ENCODE peak calls at places on chromosomes 4 and X, in six cellular contexts. H is heart left ventricle, P is body of pancreas, T is heart right ventricle, M is kidney, L is Caco-2. R is an unnamed sample. For H3K4me1, the result is how much of the 10 kb centered on the place peaks cover.

GRCh38 chr4:156197216-156197615 is 243.6 kb upstream of the CTSO start:
- DNase-seq in H (no peak), P (no peak), T (no peak), M (no peak), L (no peak), R (no peak)

GRCh38 chr4:123364906-123365305 is 31.7 kb upstream of the SPRY1 start:
- DNase-seq in H (no peak), P (no peak), T (no peak), M (no peak), L (no peak), R (no peak)

GRCh38 chrX:125004799-125005198 is 314.9 kb upstream of the TEX13C start:
- DNase-seq in H (no peak), P (no peak), T (no peak), M (no peak), L (no peak), R (no peak)

GRCh38 chr4:145823743-145824142 is 114.9 kb downstream of the ZNF827 start:
- DNase-seq in H (no peak), P (no peak), T (no peak), M (no peak), L (no peak), R (no peak)

GRCh38 chr4:32624943-32625603 is 1904.9 kb downstream of the PCDH7 start:
- DNase-seq in H (no peak), P (no peak), T (no peak), M (no peak), L (no peak), R (no peak)

GRCh38 chrX:13396887-13397286 is 77.0 kb upstream of the ATXN3L start:
- DNase-seq in H (no peak), P (no peak), T (no peak), M (no peak), L (no peak), R (no peak)

GRCh38 chrX:135416546-135416945 is 5.2 kb upstream of the SMIM10L2A start:
- DNase-seq in H (no peak), P (no peak), T (no peak), M (no peak), L (peak), R (no peak)

GRCh38 chr4:111943796-111944203 is 201.5 kb upstream of the FAM241A start:
- DNase-seq in H (no peak), P (peak), T (no peak), M (peak), L (peak), R (peak)

GRCh38 chr4:55838356-55838755 is 15.1 kb upstream of the EXOC1 start:
- DNase-seq in H (no peak), P (no peak), T (no peak), M (no peak), L (no peak), R (no peak)

GRCh38 chr4:158015241-158015640 is 157.6 kb downstream of the GASK1B start:
- DNase-seq in H (no peak), P (no peak), T (no peak), M (no peak), L (no peak), R (no peak)

GRCh38 chr4:39698424-39699009 is 581 bp downstream of the UBE2K start:
- DNase-seq in H (peak), P (peak), T (peak), M (no peak), L (peak), R (peak)

GRCh38 chr4:163673848-163674702 is 179.6 kb downstream of the TMA16 start:
- DNase-seq in H (no peak), P (no peak), T (no peak), M (no peak), L (no peak), R (no peak)

GRCh38 chrX:77085372-77085771 is 361.8 kb upstream of the FGF16 start:
- DNase-seq in H (no peak), P (no peak), T (no peak), M (no peak), L (no peak), R (no peak)

GRCh38 chr4:48651869-48652447 is 128.1 kb downstream of the FRYL start:
- DNase-seq in H (no peak), P (no peak), T (no peak), M (no peak), L (no peak), R (no peak)

GRCh38 chrX:70026112-70026850 is 23.5 kb downstream of the AWAT2 start:
- DNase-seq in H (no peak), P (no peak), T (no peak), M (no peak), L (no peak), R (no peak)

GRCh38 chrX:40749874-40750273 is 14.5 kb upstream of the MED14 start:
- DNase-seq in H (no peak), P (no peak), T (no peak), M (no peak), L (no peak), R (no peak)

GRCh38 chr4:6955261-6955911 is 45.8 kb downstream of the TBC1D14 start:
- DNase-seq in H (no peak), P (no peak), T (no peak), M (peak), L (peak), R (peak)

GRCh38 chr4:100299019-100299418 is 108.8 kb upstream of the DDIT4L start:
- DNase-seq in H (peak), P (peak), T (peak), M (no peak), L (no peak), R (no peak)

GRCh38 chr4:165207431-165208321 is at the start of gene KLHL2:
- DNase-seq in H (peak), P (peak), T (peak), M (peak), L (peak), R (peak)

GRCh38 chr4:176002007-176002623 is 63.5 kb upstream of the WDR17 start:
- DNase-seq in H (peak), P (peak), T (no peak), M (peak), L (no peak), R (peak)

GRCh38 chr4:54067163-54067562 is 2.8 kb upstream of the CHIC2 start:
- DNase-seq in H (peak), P (peak), T (peak), M (no peak), L (no peak), R (no peak)

GRCh38 chr4:125433453-125433852 is 118.7 kb downstream of the FAT4 start:
- DNase-seq in H (no peak), P (no peak), T (no peak), M (no peak), L (no peak), R (no peak)

GRCh38 chr4:128225148-128225547 is 62.5 kb downstream of the PGRMC2 start:
- DNase-seq in H (no peak), P (no peak), T (no peak), M (no peak), L (no peak), R (no peak)

GRCh38 chr4:177339794-177340374 is 30.2 kb downstream of the NEIL3 start:
- DNase-seq in H (no peak), P (no peak), T (no peak), M (no peak), L (no peak), R (no peak)

GRCh38 chr4:27921236-27921635 is 1060.6 kb downstream of the STIM2 start:
- DNase-seq in H (no peak), P (no peak), T (no peak), M (no peak), L (no peak), R (no peak)

GRCh38 chr4:119238068-119238722 is 25.7 kb downstream of the USP53 start:
- DNase-seq in H (no peak), P (no peak), T (no peak), M (no peak), L (no peak), R (no peak)

GRCh38 chr4:95889662-95890061 is 49.8 kb downstream of the PDHA2 start:
- DNase-seq in H (no peak), P (no peak), T (no peak), M (no peak), L (peak), R (no peak)

GRCh38 chr4:881709-882108 is 50.4 kb downstream of the GAK start:
- DNase-seq in H (no peak), P (no peak), T (no peak), M (no peak), L (no peak), R (no peak)

GRCh38 chr4:25500626-25501318 is 123.7 kb downstream of the ANAPC4 start:
- DNase-seq in H (no peak), P (no peak), T (no peak), M (no peak), L (no peak), R (no peak)

DNA sequence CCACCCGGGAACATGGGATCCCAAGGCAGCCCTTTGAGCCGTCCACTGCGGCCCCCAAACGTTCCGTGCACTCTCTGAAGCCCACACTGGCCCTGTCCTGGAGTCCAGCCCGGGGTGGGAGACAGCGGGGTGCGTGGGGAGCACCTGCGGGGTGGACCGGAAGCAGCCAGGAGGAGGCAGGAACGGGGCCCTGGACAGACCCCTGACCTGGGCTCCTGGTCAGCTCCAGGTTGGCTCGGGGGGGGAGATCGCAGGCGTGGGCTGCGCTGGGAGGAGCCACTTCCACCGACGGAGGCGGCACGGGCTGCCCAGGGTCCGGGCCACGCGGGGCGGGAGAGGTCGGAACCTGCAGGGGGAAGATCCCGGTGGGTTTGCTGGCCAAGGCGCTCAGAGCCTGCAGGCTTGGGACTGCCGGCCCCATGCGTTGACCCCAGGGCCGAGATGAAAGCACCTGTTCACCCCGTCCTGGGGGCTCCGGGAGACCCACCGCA is 5.7 kb upstream of the PLCXD1 start:
- DNase-seq in H (no peak), P (no peak), T (no peak), M (peak), L (no peak), R (peak)
- H3K4me3 ChIP-seq in H (peak), P (peak), T (peak), M (peak), L (peak), R (peak)

DNA sequence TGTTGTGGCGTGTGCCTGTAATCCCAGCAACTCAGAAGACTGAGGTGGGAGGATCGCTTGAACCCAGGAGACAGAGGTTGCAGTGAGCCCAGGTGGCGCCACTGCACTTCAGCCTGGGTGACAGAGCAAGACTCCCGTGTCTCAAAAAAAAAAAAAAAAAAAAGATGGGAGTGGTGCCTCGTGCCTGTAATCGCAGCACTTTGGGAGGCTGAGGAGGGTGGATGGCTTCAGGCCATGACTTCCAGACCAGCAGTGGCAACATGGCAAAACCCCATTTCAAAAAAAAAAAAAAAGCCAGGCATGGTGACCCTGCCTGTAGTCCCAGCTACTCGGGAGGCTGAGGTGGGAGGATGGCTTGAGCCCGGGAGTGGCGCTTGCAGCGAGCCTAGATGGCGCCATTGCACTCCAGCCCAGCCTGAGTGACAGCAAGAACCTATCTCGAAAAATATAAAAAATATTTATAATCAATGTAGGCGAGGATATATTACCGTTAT is 27.0 kb downstream of the EIF2S3 start:
- DNase-seq in H (peak), P (peak), T (peak), M (no peak), L (peak), R (peak)
- TF ChIP-seq CTCF in H (peak), P (peak), T (peak), M (no peak), L (peak), R (peak)

DNA sequence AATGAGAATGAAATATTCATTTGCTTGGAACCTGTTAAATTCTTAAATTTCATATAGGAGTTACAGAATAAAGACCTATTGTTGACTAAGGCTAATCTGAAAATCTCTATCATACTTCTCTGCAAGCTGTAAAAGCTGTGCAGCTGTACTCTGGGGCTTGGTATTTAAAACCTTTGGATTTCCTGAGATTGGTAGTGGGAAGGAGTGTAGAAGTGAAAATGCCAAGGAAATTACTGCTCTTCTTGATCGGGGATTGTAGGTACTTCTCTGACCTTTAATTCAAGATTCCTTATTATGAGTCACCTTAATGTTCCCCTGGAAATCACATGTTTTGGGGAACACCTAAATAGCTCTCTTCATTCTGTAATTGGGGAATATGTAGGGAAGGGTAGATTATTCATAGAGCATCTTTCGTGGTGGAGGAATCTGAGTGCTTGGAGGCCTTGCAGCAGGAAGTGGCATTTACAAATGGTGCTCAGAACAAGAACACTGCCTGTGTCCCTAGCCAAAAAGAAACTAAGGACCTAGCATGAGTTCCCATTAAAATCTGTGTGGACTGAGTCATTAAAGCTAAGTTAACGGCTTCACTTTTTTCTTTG is 137.7 kb downstream of the UCHL1 start:
- DNase-seq in H (no peak), P (no peak), T (no peak), M (no peak), L (no peak), R (no peak)
- H3K4me1 ChIP-seq in H (under half), P (under half), T (under half), M (under half), L (under half), R (under half)

DNA sequence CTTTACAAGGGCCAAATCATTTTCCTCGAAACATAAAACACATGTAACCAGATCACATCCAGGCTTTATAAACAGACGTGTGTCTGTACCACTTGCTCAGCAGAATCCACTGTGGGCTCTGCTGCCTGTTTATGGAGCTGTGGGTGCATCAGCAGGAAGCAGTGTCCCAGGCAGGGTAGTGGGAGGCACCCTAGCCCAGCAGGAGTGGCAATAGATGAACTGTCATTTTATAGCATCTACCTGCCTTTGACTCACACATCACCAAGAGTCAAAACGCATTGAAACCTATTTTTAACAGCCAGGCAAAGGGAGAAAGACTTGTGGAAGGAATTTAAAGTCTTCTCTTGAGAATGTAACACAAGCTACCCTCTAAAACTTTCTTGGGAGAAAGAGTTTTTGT is 169.1 kb upstream of the TENM3 start:
- DNase-seq in H (no peak), P (no peak), T (no peak), M (no peak), L (no peak), R (no peak)
- H3K4me3 ChIP-seq in H (no peak), P (no peak), T (no peak), M (no peak), L (no peak), R (no peak)

GRCh38 chr4:148073349-148073748 is 341.5 kb downstream of the ARHGAP10 start:
- DNase-seq in H (no peak), P (no peak), T (no peak), M (no peak), L (no peak), R (no peak)

GRCh38 chr4:148075438-148075837 is 343.6 kb downstream of the ARHGAP10 start:
- DNase-seq in H (no peak), P (no peak), T (no peak), M (no peak), L (no peak), R (no peak)

GRCh38 chr4:148071009-148071408 is 339.1 kb downstream of the ARHGAP10 start:
- DNase-seq in H (no peak), P (no peak), T (no peak), M (no peak), L (no peak), R (no peak)

GRCh38 chr4:148074462-148074861 is 342.6 kb downstream of the ARHGAP10 start:
- DNase-seq in H (no peak), P (no peak), T (no peak), M (no peak), L (no peak), R (no peak)

DNA sequence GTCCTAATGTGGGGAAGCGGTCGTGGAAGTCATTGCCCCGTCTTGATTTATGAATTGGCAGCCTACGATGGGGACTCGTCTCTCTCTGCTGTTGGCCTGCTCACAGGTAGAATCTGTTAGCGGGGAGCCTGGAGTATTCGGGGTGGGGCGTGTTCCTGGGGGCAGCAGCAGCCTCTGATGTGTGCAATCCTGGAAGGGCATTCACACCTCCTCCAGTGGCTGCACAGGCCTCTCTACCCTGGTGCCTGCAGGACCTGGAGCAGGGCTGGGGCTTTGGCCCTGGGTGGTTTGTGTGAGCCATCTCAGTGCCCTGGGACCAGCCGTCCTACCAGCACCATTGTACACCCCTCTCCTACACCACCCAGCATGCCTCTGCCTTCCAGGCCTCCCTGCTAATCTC is 340.9 kb downstream of the ARHGAP10 start:
- DNase-seq in H (no peak), P (no peak), T (no peak), M (no peak), L (no peak), R (no peak)
- TF ChIP-seq CTCF in H (no peak), P (no peak), T (no peak), M (no peak), L (no peak), R (no peak)

DNA sequence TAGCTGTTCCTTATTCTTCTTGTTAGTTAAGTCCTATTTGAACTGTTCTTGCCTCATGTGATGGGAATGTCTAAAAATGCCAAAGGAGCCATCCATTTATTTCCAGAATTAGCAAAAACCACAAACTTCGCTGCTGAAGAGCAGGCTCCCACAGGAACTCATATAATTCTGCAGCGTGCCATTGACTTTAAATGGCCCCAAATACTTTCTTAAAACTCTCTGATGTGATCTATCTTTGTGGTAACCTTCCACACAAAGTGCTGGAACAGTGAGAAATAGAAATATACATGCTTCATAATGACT is 392.5 kb upstream of the ZFP42 start:
- DNase-seq in H (no peak), P (no peak), T (no peak), M (no peak), L (no peak), R (no peak)
- H3K4me1 ChIP-seq in H (under half), P (under half), T (under half), M (under half), L (under half), R (under half)

GRCh38 chrX:119693996-119694451 is 1.1 kb upstream of the SEPTIN6 start:
- DNase-seq in H (peak), P (no peak), T (no peak), M (no peak), L (no peak), R (no peak)
- H3K4me3 ChIP-seq in H (peak), P (no peak), T (no peak), M (peak), L (no peak), R (peak)

GRCh38 chrX:38664285-38664684 is 102.9 kb downstream of the TSPAN7 start:
- DNase-seq in H (no peak), P (no peak), T (peak), M (no peak), L (peak), R (no peak)
- TF ChIP-seq CTCF in H (peak), P (peak), T (peak), M (peak), L (peak), R (peak)

DNA sequence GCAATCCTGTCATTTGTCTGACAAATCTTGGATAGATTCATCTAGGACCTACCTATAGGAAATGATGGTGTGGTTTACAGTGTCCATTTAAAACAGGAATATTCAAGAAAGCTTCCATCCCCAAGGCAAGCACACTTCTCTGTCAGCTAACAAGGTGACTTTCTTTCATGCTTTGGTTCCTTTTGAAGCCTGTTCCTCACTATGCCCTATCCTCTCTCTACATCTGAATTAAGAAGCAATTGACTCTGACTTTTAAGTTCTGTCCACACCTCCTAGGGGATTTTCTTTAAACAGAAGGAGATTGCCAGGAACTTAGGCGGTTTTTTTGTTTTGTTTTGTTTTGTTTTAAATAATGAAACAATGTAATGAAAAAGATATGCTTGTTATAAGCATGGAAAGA is 1181.4 kb upstream of the TENM3 start:
- DNase-seq in H (no peak), P (no peak), T (no peak), M (no peak), L (no peak), R (no peak)
- H3K4me1 ChIP-seq in H (under half), P (under half), T (under half), M (under half), L (under half), R (under half)